ENCODE peak calls at places on chromosomes 6 and 20, in five cellular contexts. K is colonic mucosa, G is fibroblast of pulmonary artery, R is coronary artery, A is heart right ventricle. O is an unnamed sample.

GRCh38 chr6:113856571-113857564 is at the start of gene MARCKS:
- DNase-seq in K (peak; percentile 95), G (peak; percentile 93), R (peak; percentile 78), A (peak; percentile 81), O (no peak)

GRCh38 chr6:165988306-165988756 is 179.3 kb downstream of the TBXT start:
- DNase-seq in K (no peak), G (no peak), R (no peak), A (no peak), O (no peak)

GRCh38 chr20:54058420-54059139 is 11.8 kb downstream of the BCAS1 start:
- DNase-seq in K (no peak), G (no peak), R (no peak), A (no peak), O (no peak)

GRCh38 chr20:38806855-38807655 is 1.6 kb downstream of the PPP1R16B start:
- DNase-seq in K (no peak), G (no peak), R (no peak), A (no peak), O (no peak)

GRCh38 chr6:168641455-168641854 is 200.5 kb downstream of the SMOC2 start:
- DNase-seq in K (no peak), G (no peak), R (no peak), A (no peak), O (no peak)

GRCh38 chr6:144379356-144379755 is 94.2 kb downstream of the UTRN start:
- DNase-seq in K (no peak), G (no peak), R (no peak), A (no peak), O (no peak)

GRCh38 chr20:1474817-1475603 is 8.4 kb upstream of the NSFL1C start:
- DNase-seq in K (no peak), G (no peak), R (no peak), A (no peak), O (no peak)

GRCh38 chr20:60115452-60115851 is 157.2 kb downstream of the CDH26 start:
- DNase-seq in K (no peak), G (no peak), R (no peak), A (no peak), O (no peak)

GRCh38 chr6:113927001-113927400 is 43.9 kb downstream of the HDAC2 start:
- DNase-seq in K (no peak), G (no peak), R (no peak), A (no peak), O (no peak)

GRCh38 chr6:158611600-158612041 is 32.9 kb downstream of the DYNLT1 start:
- DNase-seq in K (peak; percentile 19), G (no peak), R (no peak), A (no peak), O (no peak)

GRCh38 chr6:3825851-3826581 is 23.2 kb upstream of the FAM50B start:
- DNase-seq in K (peak; percentile 65), G (peak; percentile 99), R (peak; percentile 99), A (peak; percentile 86), O (no peak)

GRCh38 chr20:23925789-23926525 is 46.4 kb upstream of the CST5 start:
- DNase-seq in K (no peak), G (no peak), R (peak; percentile 47), A (no peak), O (no peak)

GRCh38 chr6:166497087-166497899 is 89.2 kb downstream of the RAMACL start:
- DNase-seq in K (no peak), G (no peak), R (no peak), A (no peak), O (no peak)

GRCh38 chr6:44733146-44733545 is 345.6 kb downstream of the CDC5L start:
- DNase-seq in K (no peak), G (no peak), R (peak; percentile 35), A (peak; percentile 20), O (no peak)

GRCh38 chr6:123418101-123418500 is 218.6 kb downstream of the TRDN start:
- DNase-seq in K (no peak), G (no peak), R (no peak), A (no peak), O (no peak)

GRCh38 chr6:7673063-7673536 is 52.8 kb upstream of the BMP6 start:
- DNase-seq in K (peak; percentile 72), G (peak; percentile 42), R (no peak), A (peak; percentile 49), O (no peak)

GRCh38 chr6:52284131-52284459 is 447 bp downstream of the MCM3 start:
- DNase-seq in K (peak; percentile 66), G (no peak), R (no peak), A (no peak), O (peak; percentile 61)

GRCh38 chr6:156890627-156891300 is 113.6 kb downstream of the ARID1B start:
- DNase-seq in K (no peak), G (peak; percentile 25), R (no peak), A (no peak), O (no peak)

GRCh38 chr20:1122388-1123315 is 4.2 kb downstream of the PSMF1 start:
- DNase-seq in K (peak; percentile 75), G (peak; percentile 61), R (no peak), A (peak; percentile 33), O (peak; percentile 35)

GRCh38 chr6:163496205-163496604 is 81.7 kb downstream of the QKI start:
- DNase-seq in K (no peak), G (no peak), R (no peak), A (no peak), O (no peak)

GRCh38 chr20:60648556-60648955 is 603.5 kb upstream of the CDH4 start:
- DNase-seq in K (no peak), G (no peak), R (no peak), A (no peak), O (no peak)

GRCh38 chr20:40442181-40442963 is 246.7 kb downstream of the MAFB start:
- DNase-seq in K (no peak), G (peak; percentile 12), R (no peak), A (no peak), O (no peak)

DNA sequence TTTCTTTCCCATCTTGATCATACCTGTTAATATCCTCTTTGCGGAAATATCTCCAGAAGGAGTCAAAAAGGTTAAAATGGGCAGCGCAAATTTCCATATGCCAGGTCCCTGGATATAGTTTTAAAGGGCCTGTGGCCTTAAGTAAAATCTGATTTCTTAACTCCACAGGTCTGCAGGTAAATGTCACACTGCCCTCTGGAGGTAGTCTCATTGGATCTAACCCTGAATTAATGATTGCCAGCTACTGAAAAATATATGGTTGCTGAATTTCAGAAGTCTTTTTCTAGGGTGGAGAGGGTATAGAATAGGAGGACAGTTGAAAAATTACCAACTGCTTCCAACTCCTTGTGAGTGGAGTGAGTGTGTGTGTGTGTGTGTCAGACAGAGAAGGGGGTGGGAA is 8.5 kb downstream of the MOXD1 start:
- DNase-seq in K (no peak), G (peak; percentile 70), R (no peak), A (no peak), O (no peak)
- TF ChIP-seq CTCF in K (no peak), G (peak; percentile 60), R (no peak), A (no peak), O (no peak)

GRCh38 chr20:17648782-17649730 is 33.0 kb downstream of the RRBP1 start:
- DNase-seq in K (peak; percentile 58), G (no peak), R (no peak), A (peak; percentile 44), O (no peak)
- TF ChIP-seq CTCF in K (peak; percentile 36), G (peak; percentile 31), R (no peak), A (peak; percentile 47), O (peak; percentile 39)

GRCh38 chr6:34027445-34027936 is 118.4 kb downstream of the GRM4 start:
- DNase-seq in K (peak; percentile 72), G (peak; percentile 22), R (no peak), A (peak; percentile 49), O (peak; percentile 56)

GRCh38 chr6:34025851-34026250 is 120.0 kb downstream of the GRM4 start:
- DNase-seq in K (no peak), G (no peak), R (no peak), A (no peak), O (no peak)

GRCh38 chr6:34028691-34029360 is 117.1 kb downstream of the GRM4 start:
- DNase-seq in K (no peak), G (no peak), R (no peak), A (no peak), O (no peak)

GRCh38 chr6:34029489-34030280 is 116.2 kb downstream of the GRM4 start:
- DNase-seq in K (no peak), G (no peak), R (no peak), A (no peak), O (no peak)

GRCh38 chr6:34027939-34028441 is 117.9 kb downstream of the GRM4 start:
- DNase-seq in K (no peak), G (no peak), R (no peak), A (no peak), O (no peak)
- TF ChIP-seq CTCF in K (peak; percentile 8), G (no peak), R (no peak), A (no peak), O (no peak)

GRCh38 chr6:10413850-10414765 is 766 bp downstream of the TFAP2A start:
- DNase-seq in K (no peak), G (peak; percentile 32), R (no peak), A (no peak), O (no peak)
- TF ChIP-seq CTCF in K (no peak), G (peak; percentile 7), R (no peak), A (no peak), O (no peak)

GRCh38 chr20:19254086-19254821 is 41.8 kb downstream of the SLC24A3 start:
- DNase-seq in K (no peak), G (no peak), R (no peak), A (no peak), O (no peak)
- TF ChIP-seq CTCF in K (no peak), G (no peak), R (no peak), A (no peak), O (no peak)

GRCh38 chr20:32018269-32019155 is 8.3 kb downstream of the CCM2L start:
- DNase-seq in K (peak; percentile 85), G (no peak), R (no peak), A (peak; percentile 64), O (no peak)
- TF ChIP-seq CTCF in K (no peak), G (no peak), R (no peak), A (no peak), O (no peak)

O was measured in DND-41.